ENCODE peak calls at places on chromosomes 7 and 10, in seven cellular contexts. B is CD8-positive, alpha-beta T cell; E is left lung; N is left ventricle myocardium inferior; F is tibial artery; T is esophagus squamous epithelium; K is Peyer's patch. D is an unnamed sample.

GRCh38 chr7:54179321-54180029 is 362.7 kb upstream of the VSTM2A start:
- DNase-seq in B (no peak), E (no peak), N (no peak), F (no peak), T (no peak), K (no peak), D (no peak)

GRCh38 chr10:110462308-110463095 is 35.2 kb upstream of the DUSP5 start:
- DNase-seq in B (no peak), E (no peak), N (no peak), F (no peak), T (no peak), K (peak; percentile 23), D (no peak)

GRCh38 chr10:35938160-35938559 is 296.1 kb upstream of the FZD8 start:
- DNase-seq in B (no peak), E (no peak), N (no peak), F (no peak), T (no peak), K (no peak), D (no peak)

GRCh38 chr10:1978593-1978992 is 241.3 kb upstream of the ADARB2 start:
- DNase-seq in B (no peak), E (no peak), N (no peak), F (no peak), T (no peak), K (no peak), D (no peak)

GRCh38 chr10:5611899-5612680 is 54.3 kb downstream of the ASB13 start:
- DNase-seq in B (no peak), E (no peak), N (no peak), F (no peak), T (no peak), K (no peak), D (peak; percentile 23)

GRCh38 chr10:5538892-5539651 is 14.3 kb downstream of the CALML3 start:
- DNase-seq in B (no peak), E (no peak), N (no peak), F (peak; percentile 53), T (no peak), K (peak; percentile 44), D (peak; percentile 28)

GRCh38 chr10:113978802-113979201 is 64.9 kb upstream of the ADRB1 start:
- DNase-seq in B (no peak), E (no peak), N (peak; percentile 37), F (no peak), T (no peak), K (no peak), D (no peak)

GRCh38 chr10:93039721-93040120 is 20.9 kb upstream of the CYP26C1 start:
- DNase-seq in B (no peak), E (no peak), N (no peak), F (no peak), T (no peak), K (no peak), D (no peak)

GRCh38 chr10:34334908-34335307 is 480.2 kb downstream of the PARD3 start:
- DNase-seq in B (no peak), E (no peak), N (no peak), F (no peak), T (no peak), K (no peak), D (no peak)

GRCh38 chr10:101619983-101620382 is 31.9 kb downstream of the DPCD start:
- DNase-seq in B (no peak), E (no peak), N (no peak), F (no peak), T (no peak), K (no peak), D (no peak)

GRCh38 chr10:95208702-95209391 is 14.8 kb downstream of the ACSM6 start:
- DNase-seq in B (no peak), E (no peak), N (no peak), F (no peak), T (no peak), K (no peak), D (no peak)

GRCh38 chr10:92024700-92025099 is 101.1 kb downstream of the BTAF1 start:
- DNase-seq in B (no peak), E (no peak), N (no peak), F (no peak), T (no peak), K (no peak), D (no peak)

GRCh38 chr7:41956712-41957111 is 253.8 kb upstream of the INHBA start:
- DNase-seq in B (no peak), E (no peak), N (no peak), F (no peak), T (no peak), K (no peak), D (no peak)

GRCh38 chr10:98242823-98243222 is 25.2 kb downstream of the LOXL4 start:
- DNase-seq in B (no peak), E (no peak), N (no peak), F (no peak), T (no peak), K (no peak), D (no peak)

GRCh38 chr7:155208681-155209477 is 88.8 kb upstream of the INSIG1 start:
- DNase-seq in B (no peak), E (peak; percentile 76), N (no peak), F (peak; percentile 66), T (no peak), K (no peak), D (no peak)

GRCh38 chr7:84108119-84108518 is 86.5 kb downstream of the SEMA3A start:
- DNase-seq in B (no peak), E (no peak), N (no peak), F (no peak), T (no peak), K (no peak), D (no peak)

GRCh38 chr7:142889825-142890224 is 4.3 kb upstream of the TRPV6 start:
- DNase-seq in B (no peak), E (no peak), N (no peak), F (no peak), T (no peak), K (peak; percentile 61), D (no peak)

GRCh38 chr7:158733762-158734494 is 29.3 kb upstream of the NCAPG2 start:
- DNase-seq in B (no peak), E (no peak), N (no peak), F (no peak), T (no peak), K (no peak), D (no peak)

GRCh38 chr7:159105066-159105780 is 39.4 kb downstream of the VIPR2 start:
- DNase-seq in B (no peak), E (peak; percentile 71), N (no peak), F (peak; percentile 53), T (no peak), K (no peak), D (no peak)

GRCh38 chr7:47588704-47589225 is 6.9 kb upstream of the TNS3 start:
- DNase-seq in B (no peak), E (no peak), N (no peak), F (no peak), T (no peak), K (no peak), D (no peak)

DNA sequence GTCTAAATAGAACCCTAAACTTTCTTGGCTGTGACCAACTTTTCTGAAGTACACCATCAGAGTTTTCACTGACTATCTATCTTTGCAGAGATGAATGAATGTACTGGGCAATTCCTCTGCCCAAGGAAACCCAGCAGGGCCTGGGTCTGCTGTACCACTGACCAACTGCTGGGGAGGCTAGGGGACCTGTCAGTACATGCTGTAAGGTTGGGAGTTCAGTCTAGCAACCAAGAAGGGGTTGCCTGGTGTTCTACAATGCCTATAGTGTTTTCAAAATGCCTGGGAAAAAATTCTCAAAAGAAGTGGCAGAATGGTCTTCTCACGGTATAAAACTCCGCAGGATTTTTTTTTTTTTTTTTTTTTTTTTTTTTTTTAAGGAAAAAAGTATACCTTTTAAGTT is 106.3 kb downstream of the NT5C2 start:
- DNase-seq in B (no peak), E (no peak), N (no peak), F (no peak), T (no peak), K (no peak), D (no peak)
- H3K36me3 ChIP-seq in B (peaks cover 31% of the 10 kb centered on the region), E (peaks cover 92% of the 10 kb centered on the region), N (peaks cover 77% of the 10 kb centered on the region), F (peaks cover 75% of the 10 kb centered on the region), T (peaks cover 33% of the 10 kb centered on the region), K (peaks cover 4% of the 10 kb centered on the region), D (peaks cover 94% of the 10 kb centered on the region)

DNA sequence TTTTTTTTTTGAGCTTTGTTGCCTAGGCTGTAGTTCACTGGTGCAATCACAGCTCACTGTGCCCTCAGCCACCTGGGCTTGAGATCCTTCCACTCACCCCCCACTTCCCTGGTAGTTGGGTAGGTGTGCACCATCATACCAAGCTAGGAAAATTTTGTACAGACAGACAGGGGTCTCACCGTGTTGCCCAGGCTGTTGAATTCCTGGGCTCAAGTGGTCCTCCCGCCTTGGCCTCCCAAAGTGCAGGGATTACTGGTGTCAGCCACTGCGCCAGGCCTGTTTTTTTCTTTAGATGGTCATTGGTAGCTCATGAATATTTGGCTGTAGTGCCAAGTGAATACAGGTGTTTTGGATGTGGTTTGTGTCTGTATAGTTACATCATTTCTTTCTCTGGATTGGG is 7.5 kb downstream of the COMTD1 start:
- DNase-seq in B (no peak), E (no peak), N (no peak), F (peak; percentile 21), T (no peak), K (no peak), D (no peak)
- H3K4me1 ChIP-seq in B (peaks cover 31% of the 10 kb centered on the region), E (peaks cover 37% of the 10 kb centered on the region), N (peaks cover 76% of the 10 kb centered on the region), F (peaks cover 28% of the 10 kb centered on the region), T (peaks cover 67% of the 10 kb centered on the region), K (no peaks in the 10 kb centered on the region), D (peaks cover 57% of the 10 kb centered on the region)

GRCh38 chr10:99682752-99683151 is 23.4 kb downstream of the ENTPD7 start:
- DNase-seq in B (no peak), E (no peak), N (no peak), F (no peak), T (no peak), K (no peak), D (no peak)
- H3K36me3 ChIP-seq in B (no peaks in the 10 kb centered on the region), E (peaks cover 35% of the 10 kb centered on the region), N (peaks cover 35% of the 10 kb centered on the region), F (peaks cover 35% of the 10 kb centered on the region), T (no peaks in the 10 kb centered on the region), K (no peaks in the 10 kb centered on the region), D (peaks cover 21% of the 10 kb centered on the region)

GRCh38 chr10:88880287-88881094 is 446 bp downstream of the STAMBPL1 start:
- DNase-seq in B (peak; percentile 70), E (peak; percentile 97), N (peak; percentile 87), F (peak; percentile 90), T (peak; percentile 38), K (peak; percentile 94), D (peak; percentile 91)

GRCh38 chr10:88881335-88881734 is 1.3 kb downstream of the STAMBPL1 start:
- DNase-seq in B (no peak), E (no peak), N (no peak), F (no peak), T (no peak), K (no peak), D (no peak)

GRCh38 chr10:88881922-88882645 is 2.0 kb downstream of the STAMBPL1 start:
- DNase-seq in B (no peak), E (no peak), N (no peak), F (no peak), T (no peak), K (no peak), D (no peak)

GRCh38 chr10:88877298-88877697 is 2.7 kb upstream of the STAMBPL1 start:
- DNase-seq in B (no peak), E (no peak), N (no peak), F (no peak), T (no peak), K (no peak), D (no peak)

DNA sequence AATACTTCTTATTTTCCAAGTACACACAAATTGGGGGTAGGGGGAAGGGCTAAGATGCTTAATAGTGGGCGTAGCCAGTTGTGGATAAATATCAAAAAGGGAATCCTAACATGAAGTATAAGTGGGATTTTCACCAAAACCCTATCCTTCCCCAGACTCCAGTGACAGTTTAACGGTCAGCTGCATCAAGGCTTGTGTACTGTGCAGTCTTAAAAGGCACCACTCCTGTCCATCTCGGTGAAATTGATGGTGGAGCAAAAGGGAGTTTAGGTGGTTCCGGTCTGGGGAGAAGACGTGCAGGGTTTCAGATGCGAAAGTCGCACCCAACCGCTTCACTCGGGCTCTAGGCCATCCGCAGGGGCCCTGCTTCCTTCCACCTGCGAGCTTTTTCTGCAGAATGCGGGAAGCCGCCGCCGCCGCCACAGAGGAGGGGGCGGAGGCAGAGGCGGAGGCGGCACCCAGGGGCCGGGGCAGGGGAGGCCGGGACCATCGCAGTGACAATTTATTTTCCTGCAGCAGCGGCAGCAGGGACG is at the start of gene STAMBPL1:
- DNase-seq in B (peak; percentile 73), E (peak; percentile 93), N (no peak), F (no peak), T (peak; percentile 33), K (peak; percentile 90), D (no peak)
- H3K4me1 ChIP-seq in B (peaks cover 34% of the 10 kb centered on the region), E (peaks cover 11% of the 10 kb centered on the region), N (peaks cover 34% of the 10 kb centered on the region), F (peaks cover 8% of the 10 kb centered on the region), T (peaks cover 15% of the 10 kb centered on the region), K (no peaks in the 10 kb centered on the region), D (peaks cover 36% of the 10 kb centered on the region)